ENCODE peak calls at places on chromosomes 4 and X, in four cellular contexts. T is spleen, Z is fibroblast of lung, V is heart left ventricle. B is an unnamed sample. For H3K4me1 and H3K9me3, the result is how much of the 10 kb centered on the place peaks cover.

GRCh38 chrX:46978341-46979291 is 66.4 kb downstream of the JADE3 start:
- DNase-seq in Z (peak), V (peak), T (peak), B (peak)

GRCh38 chrX:16643160-16643559 is 6.8 kb upstream of the S100G start:
- DNase-seq in T (no peak), V (no peak), Z (peak), B (no peak)

GRCh38 chr4:39698424-39699009 is 581 bp downstream of the UBE2K start:
- DNase-seq in T (peak), Z (peak), V (peak), B (peak)

GRCh38 chr4:171582961-171583581 is 230.1 kb upstream of the GALNTL6 start:
- DNase-seq in V (no peak), T (no peak), Z (no peak), B (no peak)

GRCh38 chrX:6758234-6758633 is 223.3 kb upstream of the VCX3A start:
- DNase-seq in Z (no peak), V (no peak), T (no peak), B (no peak)

GRCh38 chr4:7711330-7711963 is 228.2 kb downstream of the AFAP1 start:
- DNase-seq in Z (no peak), V (no peak), T (no peak), B (no peak)

GRCh38 chrX:152165033-152165743 is 26.8 kb upstream of the MAGEA10 start:
- DNase-seq in T (no peak), V (no peak), Z (no peak), B (no peak)

GRCh38 chr4:29278580-29278979 is 1441.6 kb upstream of the PCDH7 start:
- DNase-seq in V (no peak), Z (peak), T (no peak), B (no peak)

GRCh38 chr4:107579099-107579498 is 140.9 kb downstream of the PAPSS1 start:
- DNase-seq in Z (no peak), T (no peak), V (no peak), B (no peak)

GRCh38 chr4:53531695-53532224 is 59.5 kb downstream of the LNX1 start:
- DNase-seq in Z (no peak), V (no peak), T (no peak), B (no peak)

GRCh38 chr4:99591757-99592156 is 17.1 kb downstream of the MTTP start:
- DNase-seq in Z (no peak), T (no peak), V (no peak), B (no peak)

GRCh38 chr4:19961092-19961491 is 290.6 kb upstream of the SLIT2 start:
- DNase-seq in Z (peak), T (no peak), V (no peak), B (no peak)

GRCh38 chr4:56307423-56307822 is 79.9 kb downstream of the AASDH start:
- DNase-seq in V (no peak), Z (peak), T (no peak), B (no peak)

GRCh38 chr4:114378306-114378903 is 220.2 kb upstream of the UGT8 start:
- DNase-seq in V (no peak), Z (peak), T (no peak), B (no peak)
- TF ChIP-seq CTCF in V (peak), Z (peak), T (no peak), B (peak)

DNA sequence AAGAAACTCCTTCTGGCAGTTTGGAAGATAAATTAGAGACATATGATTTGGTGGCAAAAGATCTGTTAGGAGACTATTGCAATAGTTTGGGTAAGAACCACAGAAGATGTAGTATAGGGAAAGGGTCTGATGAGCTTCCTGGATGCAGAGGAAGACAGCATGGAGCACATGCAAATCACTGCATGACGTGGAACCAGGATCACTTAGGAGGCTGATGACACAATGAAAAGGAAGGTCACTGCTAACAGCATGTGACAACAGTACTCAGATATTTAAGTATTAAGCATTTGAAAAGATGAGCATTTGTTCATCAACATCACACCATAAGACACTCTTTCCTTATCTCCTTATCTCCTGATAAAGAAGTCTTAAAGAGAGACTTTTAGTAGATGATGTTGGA is 167.8 kb upstream of the LDB2 start:
- DNase-seq in T (no peak), V (no peak), Z (peak), B (no peak)
- H3K4me1 ChIP-seq in T (under half), V (under half), Z (under half), B (under half)

DNA sequence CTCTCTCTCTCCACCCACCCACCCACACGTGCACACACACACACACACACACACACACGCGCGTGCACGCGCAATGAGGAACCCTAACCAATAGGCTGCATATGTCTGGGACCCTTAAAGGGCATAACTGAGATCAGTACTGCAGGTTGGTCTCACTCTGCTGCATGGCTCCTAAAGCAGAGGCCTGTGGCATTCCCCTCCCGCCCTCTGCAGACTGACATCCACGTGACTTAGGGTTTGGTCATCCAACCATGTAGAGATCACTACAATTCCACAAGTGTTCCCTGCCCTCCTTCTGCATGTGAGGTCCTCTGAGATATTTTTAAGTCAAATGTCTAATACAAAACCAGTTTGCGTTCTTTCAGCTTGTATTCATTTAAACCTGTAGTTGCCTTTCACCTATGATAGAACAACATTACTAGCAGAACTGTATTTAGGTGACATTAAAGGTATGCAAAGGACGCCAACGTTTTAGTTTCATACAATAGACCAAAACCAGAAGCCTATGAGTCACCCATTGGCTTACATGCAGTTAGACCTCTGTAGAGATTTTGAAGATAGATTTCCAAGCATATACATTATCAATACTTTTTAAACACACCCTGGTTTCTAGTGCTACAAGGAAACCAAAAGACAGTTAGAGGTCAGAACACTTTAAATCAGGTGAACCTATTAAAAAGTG is 10.1 kb downstream of the XAGE5 start:
- DNase-seq in T (no peak), Z (no peak), V (no peak), B (no peak)
- H3K9me3 ChIP-seq in T (under half), Z (under half), V (under half), B (under half)

DNA sequence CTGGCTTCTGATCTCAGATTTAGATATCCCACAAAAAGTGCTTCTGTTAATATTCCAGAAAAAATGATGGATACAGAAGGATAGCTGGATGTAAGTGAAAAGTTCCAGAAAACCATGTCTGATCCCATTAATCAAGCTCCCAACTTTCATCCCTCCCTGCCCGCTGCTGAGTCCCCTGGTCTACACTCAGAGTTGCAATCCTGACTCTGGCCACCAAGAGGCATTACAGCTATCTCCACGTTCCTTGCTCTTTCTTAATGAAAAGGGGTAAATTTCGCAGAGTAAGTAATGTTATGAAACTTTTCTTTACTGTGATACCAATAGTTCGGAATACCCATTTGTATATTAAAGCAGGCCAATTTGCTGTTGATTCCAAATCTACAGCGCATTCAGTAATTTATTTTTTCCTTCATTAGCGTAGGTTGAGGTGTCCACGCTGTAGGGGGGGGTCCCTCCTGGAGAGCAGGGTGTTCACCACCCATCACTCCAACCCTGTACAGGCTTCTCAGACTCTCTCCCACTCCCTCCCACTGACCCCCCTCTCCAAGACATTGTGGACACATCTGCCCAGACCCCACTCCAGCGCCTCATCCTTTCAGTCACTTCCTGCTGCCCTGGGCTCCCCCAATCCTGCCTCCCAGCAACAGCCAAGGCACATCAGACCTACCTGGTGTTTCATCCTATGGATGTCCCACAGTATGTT is 55.1 kb downstream of the RAB40A start:
- DNase-seq in V (peak), T (no peak), Z (peak), B (no peak)
- TF ChIP-seq CTCF in V (peak), T (no peak), Z (peak), B (peak)

GRCh38 chr4:81506731-81507130 is 35.0 kb upstream of the RASGEF1B start:
- DNase-seq in Z (no peak), T (no peak), V (no peak), B (no peak)
- H3K4me1 ChIP-seq in Z (under half), T (half or more), V (under half), B (under half)

DNA sequence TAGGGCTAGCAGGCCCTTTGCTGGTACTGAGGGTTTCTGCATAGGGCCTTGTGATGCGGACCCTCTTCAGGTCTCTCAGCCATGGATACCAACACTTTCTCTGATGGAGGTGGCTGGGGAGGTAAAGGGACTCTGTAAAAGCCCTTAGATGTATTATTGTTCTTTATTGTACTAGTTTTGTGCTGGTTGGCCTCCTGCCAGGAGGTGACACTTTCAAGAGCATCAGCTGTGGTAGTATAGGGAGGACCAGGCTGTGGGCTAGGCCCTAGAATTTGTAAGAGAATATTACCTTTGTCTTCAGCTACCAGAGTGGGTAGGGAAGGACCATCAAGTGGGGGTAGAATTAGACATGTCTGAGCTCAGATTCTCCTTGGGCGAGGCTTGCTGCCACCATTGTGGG is 936.3 kb downstream of the CENPC start:
- DNase-seq in V (no peak), Z (no peak), T (no peak), B (no peak)
- H3K9me3 ChIP-seq in V (under half), Z (under half), T (under half), B (under half)

B was measured in upper lobe of right lung.